ENCODE peak calls at places on chromosome 21, in eight cellular contexts. I, Z, L, K, R, S, P and G are unnamed samples.

GRCh38 chr21:42234464-42235241 is 15.7 kb downstream of the ABCG1 start:
- DNase-seq in I (peak; percentile 87), Z (peak; percentile 78), L (peak; percentile 57), K (peak; percentile 85), R (peak; percentile 45), S (peak; percentile 84), P (peak; percentile 84), G (peak; percentile 88)

GRCh38 chr21:32335601-32336575 is 37.2 kb downstream of the MRAP start:
- DNase-seq in I (no peak), Z (no peak), L (peak; percentile 19), K (no peak), R (peak; percentile 14), S (no peak), P (no peak), G (no peak)

GRCh38 chr21:26443867-26444266 is 129.2 kb downstream of the CYYR1 start:
- DNase-seq in I (no peak), Z (no peak), L (no peak), K (no peak), R (no peak), S (no peak), P (no peak), G (no peak)

GRCh38 chr21:28605138-28605537 is 387.5 kb downstream of the LTN1 start:
- DNase-seq in I (peak; percentile 2), Z (no peak), L (no peak), K (no peak), R (no peak), S (no peak), P (no peak), G (peak; percentile 62)

GRCh38 chr21:36316872-36317484 is 3.0 kb upstream of the MORC3 start:
- DNase-seq in I (no peak), Z (no peak), L (no peak), K (no peak), R (no peak), S (no peak), P (no peak), G (no peak)

GRCh38 chr21:31900121-31900895 is 27.5 kb downstream of the HUNK start:
- DNase-seq in I (no peak), Z (no peak), L (no peak), K (peak; percentile 75), R (no peak), S (peak; percentile 69), P (peak; percentile 61), G (no peak)

GRCh38 chr21:35139382-35139715 is 90.2 kb upstream of the RUNX1 start:
- DNase-seq in I (no peak), Z (no peak), L (no peak), K (no peak), R (no peak), S (no peak), P (no peak), G (no peak)

GRCh38 chr21:42061195-42061865 is 9.8 kb upstream of the UMODL1 start:
- DNase-seq in I (no peak), Z (no peak), L (no peak), K (peak; percentile 70), R (no peak), S (no peak), P (no peak), G (peak; percentile 18)

GRCh38 chr21:43311303-43311817 is 115.6 kb downstream of the SIK1 start:
- DNase-seq in I (no peak), Z (no peak), L (no peak), K (peak; percentile 80), R (no peak), S (peak; percentile 46), P (peak; percentile 64), G (no peak)

GRCh38 chr21:42232176-42232825 is 13.4 kb downstream of the ABCG1 start:
- DNase-seq in I (no peak), Z (no peak), L (no peak), K (no peak), R (no peak), S (no peak), P (no peak), G (no peak)

GRCh38 chr21:21003701-21004100 is 5.5 kb downstream of the NCAM2 start:
- DNase-seq in I (peak; percentile 49), Z (no peak), L (peak; percentile 34), K (no peak), R (peak; percentile 37), S (no peak), P (no peak), G (no peak)

GRCh38 chr21:35635261-35635660 is 425.1 kb downstream of the SETD4 start:
- DNase-seq in I (no peak), Z (no peak), L (no peak), K (no peak), R (peak; percentile 94), S (no peak), P (no peak), G (no peak)

GRCh38 chr21:22889445-22889844 is 1891.2 kb downstream of the NCAM2 start:
- DNase-seq in I (no peak), Z (no peak), L (no peak), K (no peak), R (no peak), S (no peak), P (no peak), G (no peak)

GRCh38 chr21:23725576-23725975 is 1881.7 kb downstream of the MRPL39 start:
- DNase-seq in I (peak; percentile 34), Z (no peak), L (no peak), K (no peak), R (no peak), S (no peak), P (no peak), G (no peak)

GRCh38 chr21:41217656-41218380 is 49.9 kb downstream of the BACE2 start:
- DNase-seq in I (no peak), Z (no peak), L (peak; percentile 46), K (peak; percentile 80), R (peak; percentile 74), S (no peak), P (no peak), G (no peak)

GRCh38 chr21:32413697-32414578 is 1.4 kb downstream of the EVA1C start:
- DNase-seq in I (no peak), Z (no peak), L (no peak), K (peak; percentile 21), R (no peak), S (no peak), P (no peak), G (no peak)

GRCh38 chr21:26846036-26846931 is 1.1 kb upstream of the ADAMTS1 start:
- DNase-seq in I (peak; percentile 84), Z (peak; percentile 94), L (peak; percentile 81), K (peak; percentile 63), R (peak; percentile 82), S (peak; percentile 78), P (peak; percentile 56), G (no peak)

GRCh38 chr21:45935628-45936027 is 45.9 kb upstream of the COL6A1 start:
- DNase-seq in I (peak; percentile 18), Z (no peak), L (no peak), K (no peak), R (peak; percentile 63), S (no peak), P (no peak), G (no peak)

GRCh38 chr21:45934570-45934969 is 47.0 kb upstream of the COL6A1 start:
- DNase-seq in I (no peak), Z (no peak), L (no peak), K (no peak), R (no peak), S (no peak), P (no peak), G (no peak)

GRCh38 chr21:45931397-45931969 is 50.1 kb upstream of the COL6A1 start:
- DNase-seq in I (no peak), Z (no peak), L (no peak), K (no peak), R (no peak), S (no peak), P (no peak), G (no peak)

GRCh38 chr21:45932922-45933502 is 48.6 kb upstream of the COL6A1 start:
- DNase-seq in I (no peak), Z (no peak), L (no peak), K (no peak), R (no peak), S (no peak), P (no peak), G (no peak)

GRCh38 chr21:45934071-45934470 is 47.5 kb upstream of the COL6A1 start:
- DNase-seq in I (no peak), Z (no peak), L (no peak), K (no peak), R (no peak), S (no peak), P (no peak), G (no peak)
- H3K9me3 ChIP-seq in I (no peaks in the 10 kb centered on the region), Z (no peaks in the 10 kb centered on the region), L (no peaks in the 10 kb centered on the region), K (no peaks in the 10 kb centered on the region), R (peaks cover 29% of the 10 kb centered on the region), S (no peaks in the 10 kb centered on the region), P (peaks cover 24% of the 10 kb centered on the region), G (no peaks in the 10 kb centered on the region)

GRCh38 chr21:44883250-44883649 is 9.8 kb upstream of the PTTG1IP start:
- DNase-seq in I (no peak), Z (no peak), L (no peak), K (no peak), R (no peak), S (peak; percentile 19), P (no peak), G (no peak)

GRCh38 chr21:44886113-44887075 is 12.9 kb upstream of the PTTG1IP start:
- DNase-seq in I (no peak), Z (no peak), L (no peak), K (no peak), R (no peak), S (peak; percentile 17), P (no peak), G (no peak)

GRCh38 chr21:44887126-44887806 is 13.8 kb upstream of the PTTG1IP start:
- DNase-seq in I (no peak), Z (no peak), L (no peak), K (no peak), R (no peak), S (peak; percentile 18), P (no peak), G (no peak)

GRCh38 chr21:44884059-44884458 is 10.6 kb upstream of the PTTG1IP start:
- DNase-seq in I (no peak), Z (no peak), L (no peak), K (no peak), R (no peak), S (peak; percentile 24), P (no peak), G (no peak)

GRCh38 chr21:44885615-44886014 is 12.1 kb upstream of the PTTG1IP start:
- DNase-seq in I (no peak), Z (no peak), L (no peak), K (no peak), R (no peak), S (peak; percentile 79), P (no peak), G (no peak)
- H3K4me1 ChIP-seq in I (no peaks in the 10 kb centered on the region), Z (no peaks in the 10 kb centered on the region), L (no peaks in the 10 kb centered on the region), K (no peaks in the 10 kb centered on the region), R (peaks cover 6% of the 10 kb centered on the region), S (no peaks in the 10 kb centered on the region), P (no peaks in the 10 kb centered on the region), G (peaks cover 19% of the 10 kb centered on the region)

DNA sequence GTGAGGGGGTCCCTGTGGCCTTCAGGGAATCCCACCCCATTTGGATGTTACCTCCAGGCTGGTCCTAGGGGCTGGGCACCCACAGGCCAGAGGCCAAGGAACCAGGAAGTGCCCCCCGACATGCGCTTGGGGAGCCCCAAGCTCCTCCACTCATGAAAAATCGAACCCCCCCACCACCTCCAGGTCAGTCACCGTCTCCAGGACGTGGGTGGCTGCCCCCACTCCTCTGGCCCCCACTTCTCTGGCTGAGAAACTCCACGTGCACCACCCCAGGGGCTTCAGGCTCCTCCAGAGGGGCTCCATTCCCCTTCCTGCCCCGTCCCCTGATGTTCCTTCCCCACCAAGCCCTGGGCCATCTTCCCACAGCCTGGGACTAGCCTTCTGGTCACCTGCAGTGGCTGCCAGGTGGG is 30.5 kb upstream of the POFUT2 start:
- DNase-seq in I (no peak), Z (peak; percentile 42), L (no peak), K (no peak), R (no peak), S (no peak), P (no peak), G (no peak)
- H3K27ac ChIP-seq in I (peak overlapping the region; percentile 94), Z (no peak overlapping the region), L (no peak overlapping the region), K (peak overlapping the region; percentile 79), R (peak overlapping the region; percentile 97), S (no peak overlapping the region), P (peak overlapping the region; percentile 81), G (no peak overlapping the region)

GRCh38 chr21:39325458-39325857 is 12.0 kb upstream of the BRWD1 start:
- DNase-seq in I (no peak), Z (no peak), L (no peak), K (no peak), R (no peak), S (no peak), P (no peak), G (no peak)
- H3K9me3 ChIP-seq in I (no peaks in the 10 kb centered on the region), Z (no peaks in the 10 kb centered on the region), L (no peaks in the 10 kb centered on the region), K (no peaks in the 10 kb centered on the region), R (no peaks in the 10 kb centered on the region), S (no peaks in the 10 kb centered on the region), P (no peaks in the 10 kb centered on the region), G (no peaks in the 10 kb centered on the region)